ENCODE peak calls at places on chromosomes 4 and X, in six cellular contexts. One of them, this sample, is unnamed.

GRCh38 chrX:139936259-139936658 is 3.4 kb upstream of the ATP11C start:
- DNase-seq in A549: peak; percentile 5
- DNase-seq in fibroblast of lung: no peak
- DNase-seq in psoas muscle: no peak
- DNase-seq in lower lobe of right lung: no peak
- DNase-seq in OCI-LY7: peak; percentile 47
- DNase-seq in this sample: no peak

GRCh38 chr4:11585506-11585905 is 156.8 kb upstream of the HS3ST1 start:
- DNase-seq in fibroblast of lung: no peak
- DNase-seq in lower lobe of right lung: no peak
- DNase-seq in psoas muscle: no peak
- DNase-seq in OCI-LY7: no peak
- DNase-seq in A549: peak; percentile 17
- DNase-seq in this sample: peak; percentile 11

GRCh38 chr4:164252286-164252685 is 501.6 kb upstream of the SMIM31 start:
- DNase-seq in OCI-LY7: no peak
- DNase-seq in lower lobe of right lung: no peak
- DNase-seq in fibroblast of lung: peak; percentile 32
- DNase-seq in A549: no peak
- DNase-seq in psoas muscle: no peak
- DNase-seq in this sample: no peak

GRCh38 chrX:131675596-131676194 is 131.8 kb downstream of the OR13H1 start:
- DNase-seq in lower lobe of right lung: no peak
- DNase-seq in psoas muscle: no peak
- DNase-seq in OCI-LY7: peak; percentile 2
- DNase-seq in fibroblast of lung: peak; percentile 3
- DNase-seq in A549: peak; percentile 34
- DNase-seq in this sample: no peak

GRCh38 chr4:37973481-37973880 is 13.3 kb downstream of the PTTG2 start:
- DNase-seq in lower lobe of right lung: no peak
- DNase-seq in psoas muscle: no peak
- DNase-seq in OCI-LY7: no peak
- DNase-seq in A549: no peak
- DNase-seq in fibroblast of lung: peak; percentile 6
- DNase-seq in this sample: no peak

GRCh38 chr4:83364312-83364711 is 29.7 kb upstream of the HPSE start:
- DNase-seq in OCI-LY7: no peak
- DNase-seq in lower lobe of right lung: no peak
- DNase-seq in psoas muscle: no peak
- DNase-seq in fibroblast of lung: peak; percentile 31
- DNase-seq in A549: no peak
- DNase-seq in this sample: no peak

GRCh38 chr4:169311643-169312365 is 41.0 kb upstream of the SH3RF1 start:
- DNase-seq in psoas muscle: no peak
- DNase-seq in OCI-LY7: peak; percentile 19
- DNase-seq in A549: peak; percentile 45
- DNase-seq in fibroblast of lung: peak; percentile 39
- DNase-seq in lower lobe of right lung: no peak
- DNase-seq in this sample: peak; percentile 83

GRCh38 chrX:124239911-124240310 is 92.5 kb upstream of the TEX13D start:
- DNase-seq in A549: no peak
- DNase-seq in fibroblast of lung: no peak
- DNase-seq in psoas muscle: no peak
- DNase-seq in lower lobe of right lung: no peak
- DNase-seq in OCI-LY7: no peak
- DNase-seq in this sample: no peak

GRCh38 chr4:143616771-143617170 is 83.7 kb downstream of the FREM3 start:
- DNase-seq in OCI-LY7: no peak
- DNase-seq in psoas muscle: no peak
- DNase-seq in fibroblast of lung: peak; percentile 95
- DNase-seq in A549: no peak
- DNase-seq in lower lobe of right lung: no peak
- DNase-seq in this sample: no peak

GRCh38 chrX:68874076-68874475 is 45.3 kb downstream of the EFNB1 start:
- DNase-seq in OCI-LY7: no peak
- DNase-seq in psoas muscle: no peak
- DNase-seq in lower lobe of right lung: no peak
- DNase-seq in A549: no peak
- DNase-seq in fibroblast of lung: no peak
- DNase-seq in this sample: no peak

GRCh38 chr4:150710770-150711375 is 128.9 kb downstream of the MAB21L2 start:
- DNase-seq in lower lobe of right lung: no peak
- DNase-seq in OCI-LY7: no peak
- DNase-seq in psoas muscle: no peak
- DNase-seq in fibroblast of lung: no peak
- DNase-seq in A549: no peak
- DNase-seq in this sample: no peak

GRCh38 chr4:150713251-150713650 is 131.3 kb downstream of the MAB21L2 start:
- DNase-seq in fibroblast of lung: no peak
- DNase-seq in OCI-LY7: no peak
- DNase-seq in psoas muscle: no peak
- DNase-seq in A549: no peak
- DNase-seq in lower lobe of right lung: no peak
- DNase-seq in this sample: no peak

DNA sequence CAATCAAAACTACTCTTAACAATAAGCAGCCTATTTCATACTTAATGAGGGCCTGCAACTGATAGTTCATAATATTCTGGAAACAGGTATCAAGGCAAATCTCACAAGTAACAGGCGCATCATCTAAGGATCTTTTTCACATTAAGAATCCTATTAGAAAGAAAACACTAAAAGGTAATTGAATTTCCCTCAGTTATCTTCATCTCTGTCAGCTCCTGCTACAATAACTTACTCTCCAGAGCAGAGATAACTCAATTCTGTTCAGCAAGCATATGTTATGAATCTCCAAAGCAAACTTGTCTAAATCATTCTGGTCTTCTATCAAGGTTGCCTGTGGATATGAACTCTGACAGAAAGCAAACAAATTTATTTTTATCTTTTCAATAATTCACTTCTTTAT is 126.1 kb downstream of the MAB21L2 start:
- DNase-seq in OCI-LY7: no peak
- DNase-seq in psoas muscle: no peak
- DNase-seq in fibroblast of lung: no peak
- DNase-seq in A549: no peak
- DNase-seq in lower lobe of right lung: no peak
- DNase-seq in this sample: no peak
- H3K4me3 ChIP-seq in OCI-LY7: no peak overlapping the region
- H3K4me3 ChIP-seq in psoas muscle: no peak overlapping the region
- H3K4me3 ChIP-seq in fibroblast of lung: no peak overlapping the region
- H3K4me3 ChIP-seq in A549: no peak overlapping the region
- H3K4me3 ChIP-seq in lower lobe of right lung: no peak overlapping the region
- H3K4me3 ChIP-seq in this sample: no peak overlapping the region

GRCh38 chrX:52217494-52218160 is 32.9 kb downstream of the MAGED4 start:
- DNase-seq in psoas muscle: no peak
- DNase-seq in fibroblast of lung: no peak
- DNase-seq in A549: no peak
- DNase-seq in lower lobe of right lung: no peak
- DNase-seq in OCI-LY7: peak; percentile 1
- DNase-seq in this sample: no peak
- TF ChIP-seq CTCF in psoas muscle: no peak
- TF ChIP-seq CTCF in fibroblast of lung: peak; percentile 7
- TF ChIP-seq CTCF in A549: no peak
- TF ChIP-seq CTCF in lower lobe of right lung: no peak
- TF ChIP-seq CTCF in OCI-LY7: no peak
- TF ChIP-seq CTCF in this sample: no peak

DNA sequence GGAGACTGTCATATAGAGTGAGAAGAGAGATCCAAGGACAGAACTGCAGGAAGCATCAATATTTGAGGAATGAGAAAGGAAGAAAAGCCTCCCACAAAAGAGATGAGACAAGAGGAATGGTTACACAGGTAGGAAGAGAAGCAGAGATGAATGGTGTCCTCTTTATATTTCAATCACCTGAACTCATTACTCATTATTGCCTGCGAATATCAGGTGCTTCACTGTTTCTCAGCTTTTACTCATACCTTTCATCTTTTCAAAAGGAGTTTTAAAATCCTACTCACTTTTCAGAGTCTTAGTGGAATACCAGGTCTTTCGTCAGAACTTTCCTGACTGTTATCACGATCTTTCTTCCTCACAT is 14.9 kb upstream of the SEC24D start:
- DNase-seq in fibroblast of lung: no peak
- DNase-seq in A549: no peak
- DNase-seq in lower lobe of right lung: no peak
- DNase-seq in psoas muscle: no peak
- DNase-seq in OCI-LY7: no peak
- DNase-seq in this sample: no peak
- H3K4me3 ChIP-seq in fibroblast of lung: peak overlapping the region; percentile 30
- H3K4me3 ChIP-seq in A549: no peak overlapping the region
- H3K4me3 ChIP-seq in lower lobe of right lung: peak overlapping the region; percentile 45
- H3K4me3 ChIP-seq in psoas muscle: peak overlapping the region; percentile 53
- H3K4me3 ChIP-seq in OCI-LY7: peak overlapping the region; percentile 63
- H3K4me3 ChIP-seq in this sample: peak overlapping the region; percentile 37

GRCh38 chrX:65600106-65600505 is 65.5 kb upstream of the LAS1L start:
- DNase-seq in OCI-LY7: no peak
- DNase-seq in fibroblast of lung: no peak
- DNase-seq in psoas muscle: no peak
- DNase-seq in lower lobe of right lung: no peak
- DNase-seq in A549: no peak
- DNase-seq in this sample: no peak

GRCh38 chrX:65598559-65599147 is 64.1 kb upstream of the LAS1L start:
- DNase-seq in psoas muscle: no peak
- DNase-seq in fibroblast of lung: no peak
- DNase-seq in A549: no peak
- DNase-seq in OCI-LY7: no peak
- DNase-seq in lower lobe of right lung: no peak
- DNase-seq in this sample: no peak

GRCh38 chrX:65596270-65596669 is 61.7 kb upstream of the LAS1L start:
- DNase-seq in OCI-LY7: no peak
- DNase-seq in fibroblast of lung: peak; percentile 66
- DNase-seq in A549: no peak
- DNase-seq in psoas muscle: no peak
- DNase-seq in lower lobe of right lung: no peak
- DNase-seq in this sample: peak; percentile 71

GRCh38 chrX:65601126-65601525 is 66.3 kb upstream of the MSN start:
- DNase-seq in A549: no peak
- DNase-seq in fibroblast of lung: no peak
- DNase-seq in lower lobe of right lung: no peak
- DNase-seq in psoas muscle: no peak
- DNase-seq in OCI-LY7: no peak
- DNase-seq in this sample: no peak

GRCh38 chrX:65601530-65602281 is 65.7 kb upstream of the MSN start:
- DNase-seq in fibroblast of lung: peak; percentile 85
- DNase-seq in OCI-LY7: peak; percentile 11
- DNase-seq in psoas muscle: peak; percentile 88
- DNase-seq in lower lobe of right lung: peak; percentile 82
- DNase-seq in A549: peak; percentile 28
- DNase-seq in this sample: peak; percentile 94
- TF ChIP-seq CTCF in fibroblast of lung: no peak
- TF ChIP-seq CTCF in OCI-LY7: no peak
- TF ChIP-seq CTCF in psoas muscle: no peak
- TF ChIP-seq CTCF in lower lobe of right lung: no peak
- TF ChIP-seq CTCF in A549: no peak
- TF ChIP-seq CTCF in this sample: no peak

DNA sequence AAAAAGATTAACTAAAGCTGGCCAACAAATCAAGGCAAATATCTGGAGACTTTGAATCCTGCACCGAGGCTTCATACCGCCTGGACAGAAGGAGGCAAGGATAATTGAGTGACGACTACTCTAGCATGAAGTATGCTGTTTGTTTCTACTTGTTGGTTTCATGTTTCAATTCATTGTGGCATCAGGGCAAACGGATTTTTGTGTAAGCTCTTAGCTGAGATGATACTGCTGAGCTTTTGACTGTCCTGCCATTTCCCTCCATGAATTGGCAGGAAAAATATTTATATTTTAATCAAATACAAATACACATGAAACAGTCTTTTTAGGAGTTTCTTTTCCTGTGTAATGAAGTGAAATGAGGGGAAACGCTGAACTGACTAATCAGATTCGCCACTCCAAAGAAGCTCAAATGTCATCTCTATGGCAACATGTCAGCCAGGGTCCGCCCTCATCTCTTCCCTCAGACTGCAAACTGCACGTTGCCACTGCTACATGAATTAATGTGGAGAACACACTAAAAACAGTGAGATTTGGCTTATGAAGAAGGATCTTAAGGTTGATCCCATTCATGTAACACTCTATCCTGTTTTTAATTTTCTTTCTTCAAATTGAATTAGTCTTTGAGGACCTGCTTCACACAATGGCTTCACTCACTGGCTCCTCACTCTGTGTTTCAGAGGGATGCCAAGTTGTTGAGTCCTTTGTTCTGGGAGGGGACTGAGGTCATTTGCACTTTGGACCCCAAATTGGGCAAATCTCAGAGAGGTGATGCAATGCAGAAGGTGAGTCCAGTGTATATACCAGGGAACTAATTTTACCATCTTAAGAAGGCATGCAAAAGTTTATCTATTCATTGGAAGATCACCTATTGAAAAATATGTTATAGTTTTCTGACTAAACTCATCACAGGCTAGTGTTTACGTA is 149.6 kb upstream of the MID1 start:
- DNase-seq in A549: no peak
- DNase-seq in psoas muscle: no peak
- DNase-seq in fibroblast of lung: peak; percentile 49
- DNase-seq in OCI-LY7: no peak
- DNase-seq in lower lobe of right lung: no peak
- DNase-seq in this sample: peak; percentile 42
- H3K4me3 ChIP-seq in A549: no peak overlapping the region
- H3K4me3 ChIP-seq in psoas muscle: no peak overlapping the region
- H3K4me3 ChIP-seq in fibroblast of lung: peak overlapping the region; percentile 13
- H3K4me3 ChIP-seq in OCI-LY7: no peak overlapping the region
- H3K4me3 ChIP-seq in lower lobe of right lung: no peak overlapping the region
- H3K4me3 ChIP-seq in this sample: no peak overlapping the region

GRCh38 chr4:41359836-41360213 is 103.1 kb downstream of the UCHL1 start:
- DNase-seq in lower lobe of right lung: no peak
- DNase-seq in OCI-LY7: no peak
- DNase-seq in fibroblast of lung: no peak
- DNase-seq in A549: peak; percentile 16
- DNase-seq in psoas muscle: no peak
- DNase-seq in this sample: no peak

GRCh38 chr4:41360214-41360910 is 103.6 kb downstream of the UCHL1 start:
- DNase-seq in psoas muscle: peak; percentile 93
- DNase-seq in A549: peak; percentile 61
- DNase-seq in fibroblast of lung: peak; percentile 58
- DNase-seq in lower lobe of right lung: peak; percentile 83
- DNase-seq in OCI-LY7: no peak
- DNase-seq in this sample: peak; percentile 21

GRCh38 chr4:41358626-41359025 is 101.9 kb downstream of the UCHL1 start:
- DNase-seq in fibroblast of lung: peak; percentile 55
- DNase-seq in psoas muscle: no peak
- DNase-seq in lower lobe of right lung: no peak
- DNase-seq in OCI-LY7: no peak
- DNase-seq in A549: peak; percentile 55
- DNase-seq in this sample: no peak

GRCh38 chr4:41360911-41361830 is 104.4 kb downstream of the UCHL1 start:
- DNase-seq in A549: peak; percentile 43
- DNase-seq in psoas muscle: peak; percentile 78
- DNase-seq in lower lobe of right lung: peak; percentile 66
- DNase-seq in fibroblast of lung: peak; percentile 36
- DNase-seq in OCI-LY7: no peak
- DNase-seq in this sample: peak; percentile 21

GRCh38 chr4:41359069-41359769 is 102.5 kb downstream of the UCHL1 start:
- DNase-seq in OCI-LY7: no peak
- DNase-seq in psoas muscle: no peak
- DNase-seq in lower lobe of right lung: peak; percentile 67
- DNase-seq in A549: peak; percentile 84
- DNase-seq in fibroblast of lung: no peak
- DNase-seq in this sample: no peak
- TF ChIP-seq CTCF in OCI-LY7: no peak
- TF ChIP-seq CTCF in psoas muscle: no peak
- TF ChIP-seq CTCF in lower lobe of right lung: peak; percentile 27
- TF ChIP-seq CTCF in A549: no peak
- TF ChIP-seq CTCF in fibroblast of lung: no peak
- TF ChIP-seq CTCF in this sample: no peak

This sample was measured in cardiac fibroblast.